ENCODE peak calls at places on chromosomes 3 and 15, in nine cellular contexts. One of them, this sample, is unnamed.
A peak's percentile ranks its signal among the peaks of the same experiment; 100 is the strongest.

GRCh38 chr3:163043074-163043473 is 1546.5 kb downstream of the OTOL1 start:
- DNase-seq in hepatocyte: no peak
- DNase-seq in iris pigment epithelial cell: peak; percentile 41
- DNase-seq in HTR-8/SVneo: no peak
- DNase-seq in activated CD4-positive, alpha-beta T cell treated with anti-CD3 and anti-CD28 coated beads for 4 hours: no peak
- DNase-seq in GF-D8: no peak
- DNase-seq in activated naive CD8-positive, alpha-beta T cell treated with anti-CD3 and anti-CD28 coated beads, Interleukin-2, amount 50 U/mL, for 24 hours: no peak
- DNase-seq in AG09319: no peak
- DNase-seq in activated CD4-positive, CD25-positive, alpha-beta regulatory T cell: no peak
- DNase-seq in this sample: no peak

GRCh38 chr15:90646662-90647305 is 70.4 kb upstream of the BLM start:
- DNase-seq in GF-D8: no peak
- DNase-seq in activated CD4-positive, CD25-positive, alpha-beta regulatory T cell: no peak
- DNase-seq in AG09319: no peak
- DNase-seq in activated CD4-positive, alpha-beta T cell treated with anti-CD3 and anti-CD28 coated beads for 4 hours: no peak
- DNase-seq in iris pigment epithelial cell: no peak
- DNase-seq in activated naive CD8-positive, alpha-beta T cell treated with anti-CD3 and anti-CD28 coated beads, Interleukin-2, amount 50 U/mL, for 24 hours: no peak
- DNase-seq in hepatocyte: no peak
- DNase-seq in HTR-8/SVneo: no peak
- DNase-seq in this sample: no peak

GRCh38 chr15:101010781-101011180 is 91.6 kb downstream of the LRRK1 start:
- DNase-seq in AG09319: no peak
- DNase-seq in GF-D8: no peak
- DNase-seq in hepatocyte: no peak
- DNase-seq in activated CD4-positive, CD25-positive, alpha-beta regulatory T cell: no peak
- DNase-seq in HTR-8/SVneo: no peak
- DNase-seq in iris pigment epithelial cell: no peak
- DNase-seq in activated CD4-positive, alpha-beta T cell treated with anti-CD3 and anti-CD28 coated beads for 4 hours: no peak
- DNase-seq in activated naive CD8-positive, alpha-beta T cell treated with anti-CD3 and anti-CD28 coated beads, Interleukin-2, amount 50 U/mL, for 24 hours: no peak
- DNase-seq in this sample: no peak

GRCh38 chr3:155409336-155409735 is 115.9 kb upstream of the STRIT1 start:
- DNase-seq in iris pigment epithelial cell: no peak
- DNase-seq in activated CD4-positive, alpha-beta T cell treated with anti-CD3 and anti-CD28 coated beads for 4 hours: no peak
- DNase-seq in hepatocyte: no peak
- DNase-seq in activated naive CD8-positive, alpha-beta T cell treated with anti-CD3 and anti-CD28 coated beads, Interleukin-2, amount 50 U/mL, for 24 hours: no peak
- DNase-seq in GF-D8: no peak
- DNase-seq in activated CD4-positive, CD25-positive, alpha-beta regulatory T cell: no peak
- DNase-seq in AG09319: no peak
- DNase-seq in HTR-8/SVneo: no peak
- DNase-seq in this sample: no peak

GRCh38 chr3:72485649-72486048 is 362.6 kb downstream of the SHQ1 start:
- DNase-seq in activated CD4-positive, CD25-positive, alpha-beta regulatory T cell: no peak
- DNase-seq in hepatocyte: no peak
- DNase-seq in GF-D8: no peak
- DNase-seq in iris pigment epithelial cell: no peak
- DNase-seq in AG09319: no peak
- DNase-seq in activated CD4-positive, alpha-beta T cell treated with anti-CD3 and anti-CD28 coated beads for 4 hours: no peak
- DNase-seq in activated naive CD8-positive, alpha-beta T cell treated with anti-CD3 and anti-CD28 coated beads, Interleukin-2, amount 50 U/mL, for 24 hours: no peak
- DNase-seq in HTR-8/SVneo: no peak
- DNase-seq in this sample: no peak

GRCh38 chr3:55623786-55624185 is 136.7 kb upstream of the WNT5A start:
- DNase-seq in activated CD4-positive, CD25-positive, alpha-beta regulatory T cell: no peak
- DNase-seq in hepatocyte: no peak
- DNase-seq in HTR-8/SVneo: no peak
- DNase-seq in GF-D8: no peak
- DNase-seq in activated naive CD8-positive, alpha-beta T cell treated with anti-CD3 and anti-CD28 coated beads, Interleukin-2, amount 50 U/mL, for 24 hours: no peak
- DNase-seq in iris pigment epithelial cell: peak; percentile 48
- DNase-seq in AG09319: no peak
- DNase-seq in activated CD4-positive, alpha-beta T cell treated with anti-CD3 and anti-CD28 coated beads for 4 hours: no peak
- DNase-seq in this sample: no peak

GRCh38 chr15:70964058-70964457 is 71.4 kb downstream of the LRRC49 start:
- DNase-seq in AG09319: no peak
- DNase-seq in HTR-8/SVneo: no peak
- DNase-seq in activated CD4-positive, CD25-positive, alpha-beta regulatory T cell: no peak
- DNase-seq in GF-D8: no peak
- DNase-seq in iris pigment epithelial cell: no peak
- DNase-seq in hepatocyte: no peak
- DNase-seq in activated CD4-positive, alpha-beta T cell treated with anti-CD3 and anti-CD28 coated beads for 4 hours: no peak
- DNase-seq in activated naive CD8-positive, alpha-beta T cell treated with anti-CD3 and anti-CD28 coated beads, Interleukin-2, amount 50 U/mL, for 24 hours: no peak
- DNase-seq in this sample: no peak

GRCh38 chr3:148873928-148874326 is 8.8 kb downstream of the CPA3 start:
- DNase-seq in activated naive CD8-positive, alpha-beta T cell treated with anti-CD3 and anti-CD28 coated beads, Interleukin-2, amount 50 U/mL, for 24 hours: no peak
- DNase-seq in hepatocyte: no peak
- DNase-seq in activated CD4-positive, CD25-positive, alpha-beta regulatory T cell: no peak
- DNase-seq in GF-D8: no peak
- DNase-seq in HTR-8/SVneo: no peak
- DNase-seq in iris pigment epithelial cell: no peak
- DNase-seq in activated CD4-positive, alpha-beta T cell treated with anti-CD3 and anti-CD28 coated beads for 4 hours: no peak
- DNase-seq in AG09319: no peak
- DNase-seq in this sample: no peak

GRCh38 chr3:162647321-162647720 is 1150.7 kb downstream of the OTOL1 start:
- DNase-seq in activated CD4-positive, alpha-beta T cell treated with anti-CD3 and anti-CD28 coated beads for 4 hours: no peak
- DNase-seq in HTR-8/SVneo: no peak
- DNase-seq in hepatocyte: no peak
- DNase-seq in activated CD4-positive, CD25-positive, alpha-beta regulatory T cell: no peak
- DNase-seq in activated naive CD8-positive, alpha-beta T cell treated with anti-CD3 and anti-CD28 coated beads, Interleukin-2, amount 50 U/mL, for 24 hours: no peak
- DNase-seq in GF-D8: no peak
- DNase-seq in iris pigment epithelial cell: no peak
- DNase-seq in AG09319: no peak
- DNase-seq in this sample: no peak

GRCh38 chr3:170483485-170484262 is 65.0 kb downstream of the CLDN11 start:
- DNase-seq in AG09319: no peak
- DNase-seq in iris pigment epithelial cell: peak; percentile 32
- DNase-seq in HTR-8/SVneo: no peak
- DNase-seq in activated CD4-positive, CD25-positive, alpha-beta regulatory T cell: no peak
- DNase-seq in activated CD4-positive, alpha-beta T cell treated with anti-CD3 and anti-CD28 coated beads for 4 hours: no peak
- DNase-seq in GF-D8: no peak
- DNase-seq in hepatocyte: no peak
- DNase-seq in activated naive CD8-positive, alpha-beta T cell treated with anti-CD3 and anti-CD28 coated beads, Interleukin-2, amount 50 U/mL, for 24 hours: no peak
- DNase-seq in this sample: no peak

GRCh38 chr3:142027713-142028112 is 121.6 kb downstream of the TFDP2 start:
- DNase-seq in activated CD4-positive, CD25-positive, alpha-beta regulatory T cell: no peak
- DNase-seq in GF-D8: peak; percentile 21
- DNase-seq in AG09319: no peak
- DNase-seq in activated naive CD8-positive, alpha-beta T cell treated with anti-CD3 and anti-CD28 coated beads, Interleukin-2, amount 50 U/mL, for 24 hours: peak; percentile 30
- DNase-seq in iris pigment epithelial cell: peak; percentile 30
- DNase-seq in HTR-8/SVneo: peak; percentile 18
- DNase-seq in hepatocyte: peak; percentile 49
- DNase-seq in activated CD4-positive, alpha-beta T cell treated with anti-CD3 and anti-CD28 coated beads for 4 hours: peak; percentile 35
- DNase-seq in this sample: peak; percentile 29

GRCh38 chr15:59315914-59316428 is 56.7 kb downstream of the MYO1E start:
- DNase-seq in iris pigment epithelial cell: no peak
- DNase-seq in hepatocyte: no peak
- DNase-seq in activated CD4-positive, alpha-beta T cell treated with anti-CD3 and anti-CD28 coated beads for 4 hours: no peak
- DNase-seq in activated naive CD8-positive, alpha-beta T cell treated with anti-CD3 and anti-CD28 coated beads, Interleukin-2, amount 50 U/mL, for 24 hours: no peak
- DNase-seq in activated CD4-positive, CD25-positive, alpha-beta regulatory T cell: no peak
- DNase-seq in AG09319: no peak
- DNase-seq in GF-D8: no peak
- DNase-seq in HTR-8/SVneo: no peak
- DNase-seq in this sample: no peak

GRCh38 chr3:13111874-13112520 is 38.8 kb upstream of the IQSEC1 start:
- DNase-seq in iris pigment epithelial cell: no peak
- DNase-seq in activated naive CD8-positive, alpha-beta T cell treated with anti-CD3 and anti-CD28 coated beads, Interleukin-2, amount 50 U/mL, for 24 hours: no peak
- DNase-seq in HTR-8/SVneo: no peak
- DNase-seq in activated CD4-positive, alpha-beta T cell treated with anti-CD3 and anti-CD28 coated beads for 4 hours: no peak
- DNase-seq in AG09319: no peak
- DNase-seq in GF-D8: no peak
- DNase-seq in hepatocyte: no peak
- DNase-seq in activated CD4-positive, CD25-positive, alpha-beta regulatory T cell: no peak
- DNase-seq in this sample: no peak

GRCh38 chr15:94258246-94258645 is 26.9 kb downstream of the MCTP2 start:
- DNase-seq in hepatocyte: no peak
- DNase-seq in HTR-8/SVneo: no peak
- DNase-seq in iris pigment epithelial cell: no peak
- DNase-seq in GF-D8: no peak
- DNase-seq in activated CD4-positive, alpha-beta T cell treated with anti-CD3 and anti-CD28 coated beads for 4 hours: no peak
- DNase-seq in activated naive CD8-positive, alpha-beta T cell treated with anti-CD3 and anti-CD28 coated beads, Interleukin-2, amount 50 U/mL, for 24 hours: no peak
- DNase-seq in activated CD4-positive, CD25-positive, alpha-beta regulatory T cell: no peak
- DNase-seq in AG09319: no peak
- DNase-seq in this sample: no peak

GRCh38 chr3:131543714-131544113 is 40.9 kb upstream of the MRPL3 start:
- DNase-seq in activated CD4-positive, CD25-positive, alpha-beta regulatory T cell: no peak
- DNase-seq in iris pigment epithelial cell: peak; percentile 58
- DNase-seq in activated naive CD8-positive, alpha-beta T cell treated with anti-CD3 and anti-CD28 coated beads, Interleukin-2, amount 50 U/mL, for 24 hours: no peak
- DNase-seq in HTR-8/SVneo: no peak
- DNase-seq in GF-D8: no peak
- DNase-seq in activated CD4-positive, alpha-beta T cell treated with anti-CD3 and anti-CD28 coated beads for 4 hours: no peak
- DNase-seq in AG09319: peak; percentile 57
- DNase-seq in hepatocyte: peak; percentile 67
- DNase-seq in this sample: no peak

GRCh38 chr15:77419836-77420609 is at the start of gene PEAK1:
- DNase-seq in iris pigment epithelial cell: peak; percentile 99
- DNase-seq in activated CD4-positive, alpha-beta T cell treated with anti-CD3 and anti-CD28 coated beads for 4 hours: peak; percentile 100
- DNase-seq in HTR-8/SVneo: peak; percentile 95
- DNase-seq in AG09319: peak; percentile 98
- DNase-seq in activated naive CD8-positive, alpha-beta T cell treated with anti-CD3 and anti-CD28 coated beads, Interleukin-2, amount 50 U/mL, for 24 hours: peak; percentile 100
- DNase-seq in GF-D8: peak; percentile 90
- DNase-seq in hepatocyte: peak; percentile 99
- DNase-seq in activated CD4-positive, CD25-positive, alpha-beta regulatory T cell: peak; percentile 99
- DNase-seq in this sample: peak; percentile 99

GRCh38 chr3:9195390-9195789 is 54.1 kb downstream of the SRGAP3 start:
- DNase-seq in HTR-8/SVneo: no peak
- DNase-seq in AG09319: no peak
- DNase-seq in iris pigment epithelial cell: no peak
- DNase-seq in activated CD4-positive, alpha-beta T cell treated with anti-CD3 and anti-CD28 coated beads for 4 hours: no peak
- DNase-seq in activated naive CD8-positive, alpha-beta T cell treated with anti-CD3 and anti-CD28 coated beads, Interleukin-2, amount 50 U/mL, for 24 hours: no peak
- DNase-seq in GF-D8: no peak
- DNase-seq in hepatocyte: no peak
- DNase-seq in activated CD4-positive, CD25-positive, alpha-beta regulatory T cell: no peak
- DNase-seq in this sample: no peak

GRCh38 chr3:48018841-48019240 is 2.6 kb upstream of the MAP4 start:
- DNase-seq in GF-D8: no peak
- DNase-seq in iris pigment epithelial cell: peak; percentile 79
- DNase-seq in activated naive CD8-positive, alpha-beta T cell treated with anti-CD3 and anti-CD28 coated beads, Interleukin-2, amount 50 U/mL, for 24 hours: no peak
- DNase-seq in activated CD4-positive, alpha-beta T cell treated with anti-CD3 and anti-CD28 coated beads for 4 hours: no peak
- DNase-seq in hepatocyte: peak; percentile 47
- DNase-seq in HTR-8/SVneo: peak; percentile 34
- DNase-seq in activated CD4-positive, CD25-positive, alpha-beta regulatory T cell: no peak
- DNase-seq in AG09319: no peak
- DNase-seq in this sample: peak; percentile 50

GRCh38 chr3:112670824-112671223 is 29.9 kb upstream of the CCDC80 start:
- DNase-seq in GF-D8: no peak
- DNase-seq in iris pigment epithelial cell: no peak
- DNase-seq in hepatocyte: no peak
- DNase-seq in activated CD4-positive, CD25-positive, alpha-beta regulatory T cell: no peak
- DNase-seq in AG09319: no peak
- DNase-seq in activated CD4-positive, alpha-beta T cell treated with anti-CD3 and anti-CD28 coated beads for 4 hours: no peak
- DNase-seq in HTR-8/SVneo: no peak
- DNase-seq in activated naive CD8-positive, alpha-beta T cell treated with anti-CD3 and anti-CD28 coated beads, Interleukin-2, amount 50 U/mL, for 24 hours: no peak
- DNase-seq in this sample: no peak

GRCh38 chr15:69523010-69524001 is 70.7 kb downstream of the RPLP1 start:
- DNase-seq in activated naive CD8-positive, alpha-beta T cell treated with anti-CD3 and anti-CD28 coated beads, Interleukin-2, amount 50 U/mL, for 24 hours: peak; percentile 73
- DNase-seq in HTR-8/SVneo: peak; percentile 81
- DNase-seq in AG09319: peak; percentile 55
- DNase-seq in GF-D8: peak; percentile 4
- DNase-seq in hepatocyte: peak; percentile 88
- DNase-seq in iris pigment epithelial cell: peak; percentile 75
- DNase-seq in activated CD4-positive, CD25-positive, alpha-beta regulatory T cell: peak; percentile 33
- DNase-seq in activated CD4-positive, alpha-beta T cell treated with anti-CD3 and anti-CD28 coated beads for 4 hours: peak; percentile 73
- DNase-seq in this sample: peak; percentile 67

GRCh38 chr3:73432021-73432722 is 192.6 kb downstream of the PDZRN3 start:
- DNase-seq in hepatocyte: peak; percentile 69
- DNase-seq in GF-D8: no peak
- DNase-seq in AG09319: no peak
- DNase-seq in activated CD4-positive, alpha-beta T cell treated with anti-CD3 and anti-CD28 coated beads for 4 hours: no peak
- DNase-seq in activated CD4-positive, CD25-positive, alpha-beta regulatory T cell: no peak
- DNase-seq in iris pigment epithelial cell: peak; percentile 50
- DNase-seq in activated naive CD8-positive, alpha-beta T cell treated with anti-CD3 and anti-CD28 coated beads, Interleukin-2, amount 50 U/mL, for 24 hours: peak; percentile 3
- DNase-seq in HTR-8/SVneo: peak; percentile 4
- DNase-seq in this sample: no peak